ENCODE peak calls at places on chromosomes 12 and 14, in five cellular contexts. One of them, this sample, is unnamed.

GRCh38 chr12:42977451-42978230 is 388.1 kb upstream of the PRICKLE1 start:
- DNase-seq in Right ventricle myocardium superior: no peak
- DNase-seq in SK-N-SH: no peak
- DNase-seq in germinal center: no peak
- DNase-seq in GM20000: no peak
- DNase-seq in this sample: no peak

GRCh38 chr14:95515523-95516517 is 630 bp downstream of the SYNE3 start:
- DNase-seq in Right ventricle myocardium superior: peak; percentile 86
- DNase-seq in germinal center: peak; percentile 93
- DNase-seq in SK-N-SH: peak; percentile 87
- DNase-seq in GM20000: peak; percentile 94
- DNase-seq in this sample: peak; percentile 93

GRCh38 chr12:120668091-120668796 is 18.7 kb upstream of the MLEC start:
- DNase-seq in germinal center: no peak
- DNase-seq in SK-N-SH: no peak
- DNase-seq in GM20000: no peak
- DNase-seq in Right ventricle myocardium superior: no peak
- DNase-seq in this sample: no peak

GRCh38 chr12:63045020-63045860 is 105.8 kb downstream of the AVPR1A start:
- DNase-seq in germinal center: no peak
- DNase-seq in GM20000: no peak
- DNase-seq in Right ventricle myocardium superior: no peak
- DNase-seq in SK-N-SH: no peak
- DNase-seq in this sample: no peak

GRCh38 chr12:68893741-68894140 is 39.2 kb downstream of the CPM start:
- DNase-seq in germinal center: no peak
- DNase-seq in Right ventricle myocardium superior: no peak
- DNase-seq in SK-N-SH: no peak
- DNase-seq in GM20000: no peak
- DNase-seq in this sample: no peak

GRCh38 chr12:58359084-58359483 is 417.7 kb downstream of the ATP23 start:
- DNase-seq in Right ventricle myocardium superior: peak; percentile 44
- DNase-seq in GM20000: no peak
- DNase-seq in germinal center: no peak
- DNase-seq in SK-N-SH: peak; percentile 14
- DNase-seq in this sample: no peak

GRCh38 chr12:52907092-52907810 is 2.4 kb upstream of the KRT8 start:
- DNase-seq in GM20000: no peak
- DNase-seq in Right ventricle myocardium superior: no peak
- DNase-seq in germinal center: no peak
- DNase-seq in SK-N-SH: peak; percentile 70
- DNase-seq in this sample: no peak

GRCh38 chr12:22598763-22599161 is 26.2 kb upstream of the ETNK1 start:
- DNase-seq in germinal center: no peak
- DNase-seq in Right ventricle myocardium superior: no peak
- DNase-seq in SK-N-SH: no peak
- DNase-seq in GM20000: no peak
- DNase-seq in this sample: no peak

GRCh38 chr12:88044035-88044434 is 14.8 kb upstream of the C12orf50 start:
- DNase-seq in SK-N-SH: no peak
- DNase-seq in germinal center: no peak
- DNase-seq in Right ventricle myocardium superior: no peak
- DNase-seq in GM20000: no peak
- DNase-seq in this sample: no peak

GRCh38 chr14:35814371-35815005 is 5.4 kb upstream of the RALGAPA1 start:
- DNase-seq in germinal center: peak; percentile 39
- DNase-seq in Right ventricle myocardium superior: no peak
- DNase-seq in GM20000: peak; percentile 61
- DNase-seq in SK-N-SH: peak; percentile 51
- DNase-seq in this sample: peak; percentile 74

GRCh38 chr12:131672941-131673330 is 38.0 kb upstream of the SFSWAP start:
- DNase-seq in SK-N-SH: no peak
- DNase-seq in GM20000: no peak
- DNase-seq in germinal center: no peak
- DNase-seq in Right ventricle myocardium superior: no peak
- DNase-seq in this sample: no peak

GRCh38 chr12:3727877-3728632 is 24.9 kb downstream of the CRACR2A start:
- DNase-seq in SK-N-SH: no peak
- DNase-seq in Right ventricle myocardium superior: no peak
- DNase-seq in GM20000: peak; percentile 60
- DNase-seq in germinal center: no peak
- DNase-seq in this sample: no peak

GRCh38 chr12:3315201-3315661 is 175.8 kb upstream of the PRMT8 start:
- DNase-seq in GM20000: no peak
- DNase-seq in SK-N-SH: peak; percentile 65
- DNase-seq in Right ventricle myocardium superior: peak; percentile 77
- DNase-seq in germinal center: no peak
- DNase-seq in this sample: no peak

GRCh38 chr12:107415066-107415465 is 270.5 kb upstream of the PWP1 start:
- DNase-seq in Right ventricle myocardium superior: no peak
- DNase-seq in GM20000: no peak
- DNase-seq in SK-N-SH: no peak
- DNase-seq in germinal center: no peak
- DNase-seq in this sample: no peak

GRCh38 chr12:12715459-12716150 is 1.6 kb upstream of the CDKN1B start:
- DNase-seq in SK-N-SH: no peak
- DNase-seq in Right ventricle myocardium superior: no peak
- DNase-seq in GM20000: peak; percentile 49
- DNase-seq in germinal center: no peak
- DNase-seq in this sample: peak; percentile 76

GRCh38 chr12:130200445-130200844 is 38.2 kb downstream of the FZD10 start:
- DNase-seq in germinal center: no peak
- DNase-seq in GM20000: no peak
- DNase-seq in Right ventricle myocardium superior: no peak
- DNase-seq in SK-N-SH: no peak
- DNase-seq in this sample: no peak

GRCh38 chr12:32455607-32456063 is 56.3 kb downstream of the FGD4 start:
- DNase-seq in SK-N-SH: peak; percentile 56
- DNase-seq in GM20000: peak; percentile 54
- DNase-seq in germinal center: peak; percentile 45
- DNase-seq in Right ventricle myocardium superior: no peak
- DNase-seq in this sample: peak; percentile 83

GRCh38 chr12:110249716-110250225 is 31.3 kb upstream of the ATP2A2 start:
- DNase-seq in GM20000: no peak
- DNase-seq in SK-N-SH: no peak
- DNase-seq in Right ventricle myocardium superior: peak; percentile 61
- DNase-seq in germinal center: no peak
- DNase-seq in this sample: no peak

GRCh38 chr14:61467281-61467680 is 145.9 kb downstream of the PRKCH start:
- DNase-seq in germinal center: no peak
- DNase-seq in GM20000: no peak
- DNase-seq in Right ventricle myocardium superior: no peak
- DNase-seq in SK-N-SH: no peak
- DNase-seq in this sample: no peak

GRCh38 chr12:124433147-124433874 is 134.1 kb downstream of the NCOR2 start:
- DNase-seq in germinal center: no peak
- DNase-seq in Right ventricle myocardium superior: peak; percentile 90
- DNase-seq in SK-N-SH: no peak
- DNase-seq in GM20000: no peak
- DNase-seq in this sample: no peak

GRCh38 chr12:132948146-132949066 is 7.7 kb downstream of the ZNF605 start:
- DNase-seq in GM20000: no peak
- DNase-seq in Right ventricle myocardium superior: no peak
- DNase-seq in germinal center: no peak
- DNase-seq in SK-N-SH: no peak
- DNase-seq in this sample: no peak

GRCh38 chr14:51180577-51180976 is 59.5 kb upstream of the TMX1 start:
- DNase-seq in SK-N-SH: no peak
- DNase-seq in GM20000: peak; percentile 9
- DNase-seq in germinal center: peak; percentile 30
- DNase-seq in Right ventricle myocardium superior: no peak
- DNase-seq in this sample: no peak

GRCh38 chr14:34199585-34199984 is 248.7 kb upstream of the EGLN3 start:
- DNase-seq in Right ventricle myocardium superior: no peak
- DNase-seq in GM20000: no peak
- DNase-seq in SK-N-SH: no peak
- DNase-seq in germinal center: no peak
- DNase-seq in this sample: no peak

GRCh38 chr12:1505576-1505975 is 88.8 kb downstream of the FBXL14 start:
- DNase-seq in germinal center: no peak
- DNase-seq in SK-N-SH: no peak
- DNase-seq in Right ventricle myocardium superior: no peak
- DNase-seq in GM20000: no peak
- DNase-seq in this sample: no peak

GRCh38 chr12:93943766-93944165 is 204.6 kb upstream of the PLXNC1 start:
- DNase-seq in Right ventricle myocardium superior: peak; percentile 37
- DNase-seq in germinal center: no peak
- DNase-seq in GM20000: no peak
- DNase-seq in SK-N-SH: no peak
- DNase-seq in this sample: no peak

GRCh38 chr12:110252716-110253115 is 28.3 kb upstream of the ATP2A2 start:
- DNase-seq in Right ventricle myocardium superior: peak; percentile 88
- DNase-seq in GM20000: no peak
- DNase-seq in germinal center: no peak
- DNase-seq in SK-N-SH: peak; percentile 48
- DNase-seq in this sample: no peak

GRCh38 chr12:24960222-24960855 is 11.4 kb upstream of the BCAT1 start:
- DNase-seq in germinal center: no peak
- DNase-seq in GM20000: peak; percentile 41
- DNase-seq in Right ventricle myocardium superior: no peak
- DNase-seq in SK-N-SH: no peak
- DNase-seq in this sample: peak; percentile 86

GRCh38 chr12:132236129-132236929 is 92.1 kb downstream of the NOC4L start:
- DNase-seq in germinal center: no peak
- DNase-seq in SK-N-SH: no peak
- DNase-seq in GM20000: no peak
- DNase-seq in Right ventricle myocardium superior: no peak
- DNase-seq in this sample: no peak

GRCh38 chr12:4421590-4422031 is 24.0 kb downstream of the FGF6 start:
- DNase-seq in Right ventricle myocardium superior: no peak
- DNase-seq in SK-N-SH: peak; percentile 82
- DNase-seq in germinal center: peak; percentile 51
- DNase-seq in GM20000: peak; percentile 84
- DNase-seq in this sample: peak; percentile 66

GRCh38 chr12:28237423-28237822 is 47.2 kb downstream of the CCDC91 start:
- DNase-seq in Right ventricle myocardium superior: no peak
- DNase-seq in germinal center: no peak
- DNase-seq in SK-N-SH: no peak
- DNase-seq in GM20000: no peak
- DNase-seq in this sample: no peak

GRCh38 chr12:5197127-5197526 is 153.4 kb downstream of the KCNA5 start:
- DNase-seq in Right ventricle myocardium superior: no peak
- DNase-seq in germinal center: no peak
- DNase-seq in SK-N-SH: no peak
- DNase-seq in GM20000: no peak
- DNase-seq in this sample: no peak

GRCh38 chr12:6767301-6767591 is 1.1 kb downstream of the PTMS start:
- DNase-seq in Right ventricle myocardium superior: no peak
- DNase-seq in germinal center: no peak
- DNase-seq in GM20000: no peak
- DNase-seq in SK-N-SH: no peak
- DNase-seq in this sample: no peak

GRCh38 chr14:76986261-76986565 is 42.3 kb downstream of the IRF2BPL start:
- DNase-seq in Right ventricle myocardium superior: no peak
- DNase-seq in GM20000: no peak
- DNase-seq in SK-N-SH: no peak
- DNase-seq in germinal center: no peak
- DNase-seq in this sample: no peak

GRCh38 chr12:31702047-31702446 is 26.8 kb downstream of the AMN1 start:
- DNase-seq in Right ventricle myocardium superior: no peak
- DNase-seq in GM20000: no peak
- DNase-seq in SK-N-SH: no peak
- DNase-seq in germinal center: no peak
- DNase-seq in this sample: no peak

GRCh38 chr14:89617471-89618291 is 200.6 kb upstream of the FOXN3 start:
- DNase-seq in SK-N-SH: peak; percentile 66
- DNase-seq in germinal center: peak; percentile 40
- DNase-seq in GM20000: peak; percentile 67
- DNase-seq in Right ventricle myocardium superior: no peak
- DNase-seq in this sample: peak; percentile 25

GRCh38 chr12:96099986-96100385 is 64.6 kb upstream of the LTA4H start:
- DNase-seq in SK-N-SH: no peak
- DNase-seq in GM20000: no peak
- DNase-seq in Right ventricle myocardium superior: no peak
- DNase-seq in germinal center: no peak
- DNase-seq in this sample: peak; percentile 12

GRCh38 chr14:104750658-104751057 is 2.3 kb upstream of the SIVA1 start:
- DNase-seq in SK-N-SH: no peak
- DNase-seq in GM20000: no peak
- DNase-seq in Right ventricle myocardium superior: no peak
- DNase-seq in germinal center: no peak
- DNase-seq in this sample: peak; percentile 55

This sample was measured in NAMALWA.